ENCODE peak calls at places on chromosome 5, in four cellular contexts. W, T, Y and B are unnamed samples.

GRCh38 chr5:5492087-5492933 is 69.8 kb downstream of the ICE1 start:
- DNase-seq in W (peak; percentile 52), T (peak; percentile 31), Y (peak; percentile 79), B (peak; percentile 57)

GRCh38 chr5:41600738-41601137 is 90.3 kb upstream of the PLCXD3 start:
- DNase-seq in W (no peak), T (no peak), Y (no peak), B (no peak)

GRCh38 chr5:169229342-169229892 is 71.5 kb downstream of the SLIT3 start:
- DNase-seq in W (no peak), T (no peak), Y (no peak), B (no peak)

GRCh38 chr5:54457094-54457531 is 1.6 kb downstream of the HSPB3 start:
- DNase-seq in W (peak; percentile 69), T (no peak), Y (peak; percentile 19), B (no peak)

GRCh38 chr5:139426222-139426885 is 13.0 kb downstream of the DNAJC18 start:
- DNase-seq in W (no peak), T (no peak), Y (no peak), B (no peak)

GRCh38 chr5:140633081-140633471 is at the start of gene CD14:
- DNase-seq in W (peak; percentile 89), T (no peak), Y (peak; percentile 6), B (no peak)

GRCh38 chr5:98513378-98513777 is 260.1 kb upstream of the RGMB start:
- DNase-seq in W (no peak), T (no peak), Y (peak; percentile 36), B (no peak)

GRCh38 chr5:4017076-4017803 is 421.6 kb downstream of the IRX1 start:
- DNase-seq in W (no peak), T (no peak), Y (no peak), B (no peak)

GRCh38 chr5:180860273-180860886 is 696 bp downstream of the ZFP62 start:
- DNase-seq in W (peak; percentile 64), T (no peak), Y (peak; percentile 84), B (peak; percentile 76)
- TF ChIP-seq CTCF in W (no peak), T (peak; percentile 56), Y (peak; percentile 44), B (peak; percentile 50)

GRCh38 chr5:144390133-144390532 is 219.5 kb downstream of the KCTD16 start:
- DNase-seq in W (peak; percentile 41), T (no peak), Y (peak; percentile 57), B (no peak)
- TF ChIP-seq CTCF in W (no peak), T (no peak), Y (peak; percentile 72), B (no peak)

GRCh38 chr5:179194941-179195381 is 134.8 kb downstream of the ZNF354C start:
- DNase-seq in W (no peak), T (no peak), Y (no peak), B (no peak)
- TF ChIP-seq CTCF in W (no peak), T (no peak), Y (no peak), B (no peak)

DNA sequence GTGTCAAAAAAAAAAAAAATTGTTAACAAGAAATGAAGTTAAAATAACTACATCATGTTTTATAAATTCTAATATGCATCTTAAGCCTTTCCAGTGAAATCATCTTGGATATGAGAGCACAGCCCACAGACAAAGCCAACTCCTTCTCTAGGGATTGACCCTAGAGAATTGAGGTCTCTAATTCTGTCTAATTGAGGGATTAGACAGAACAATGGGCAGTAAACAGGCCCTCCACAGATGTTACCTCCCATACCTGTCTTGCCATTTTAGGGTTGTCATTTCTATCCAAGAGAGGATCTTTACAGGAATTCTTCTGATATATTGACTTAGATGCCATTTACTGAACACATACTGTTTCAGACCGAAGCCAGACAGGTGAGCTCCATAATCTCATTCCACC is 42.3 kb downstream of the NSG2 start:
- DNase-seq in W (no peak), T (no peak), Y (no peak), B (no peak)
- TF ChIP-seq CTCF in W (no peak), T (no peak), Y (no peak), B (no peak)

DNA sequence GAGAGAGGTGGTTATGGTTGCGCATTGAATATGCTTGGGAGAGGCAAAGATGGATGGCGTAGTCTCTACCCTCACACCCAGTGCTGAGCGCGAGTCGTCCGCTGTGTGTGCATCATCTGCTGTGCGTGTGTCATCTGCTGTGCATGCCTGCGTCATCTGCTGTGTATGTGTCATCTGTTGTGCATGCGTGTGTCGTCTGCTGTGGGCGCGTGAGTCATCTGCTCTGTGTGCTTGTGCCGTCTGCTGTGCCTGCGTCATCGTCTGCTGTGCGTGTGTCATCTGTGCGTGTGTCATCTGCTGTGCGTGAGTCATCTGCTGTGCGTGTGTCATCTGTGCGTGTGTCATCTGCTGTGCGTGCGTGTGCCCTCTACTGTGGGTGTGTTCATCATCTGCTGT is 68.0 kb upstream of the IRX4 start:
- DNase-seq in W (peak; percentile 44), T (no peak), Y (no peak), B (no peak)
- TF ChIP-seq CTCF in W (no peak), T (no peak), Y (no peak), B (no peak)

DNA sequence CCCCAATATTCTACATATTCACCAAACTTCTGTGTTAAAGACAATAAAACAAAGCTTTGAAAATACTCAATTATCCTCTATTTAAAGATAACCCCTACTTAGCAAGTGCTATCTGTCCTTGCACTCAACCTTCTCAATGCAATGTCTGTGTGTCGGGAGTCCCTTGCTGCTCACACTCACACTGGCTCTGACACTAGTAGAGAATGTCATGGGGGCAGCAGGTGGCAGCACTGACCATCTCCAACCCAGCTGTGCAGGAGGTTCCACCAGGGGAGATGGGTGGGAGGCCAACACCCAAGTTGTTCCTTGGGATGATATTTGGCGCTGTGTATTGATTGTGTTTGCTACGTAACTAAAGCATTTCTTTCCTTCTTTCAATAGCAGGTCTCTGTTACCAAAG is 59.4 kb upstream of the SIMC1 start:
- DNase-seq in W (no peak), T (no peak), Y (no peak), B (no peak)
- TF ChIP-seq CTCF in W (no peak), T (no peak), Y (peak; percentile 58), B (no peak)

GRCh38 chr5:172453206-172453985 is 929 bp downstream of the SH3PXD2B start:
- DNase-seq in W (peak; percentile 68), T (no peak), Y (peak; percentile 84), B (no peak)

GRCh38 chr5:172451771-172452197 is 2.5 kb downstream of the SH3PXD2B start:
- DNase-seq in W (peak; percentile 75), T (no peak), Y (peak; percentile 32), B (no peak)

GRCh38 chr5:172453986-172454354 is 355 bp downstream of the SH3PXD2B start:
- DNase-seq in W (no peak), T (no peak), Y (peak; percentile 74), B (no peak)

GRCh38 chr5:172450861-172451695 is 3.2 kb downstream of the SH3PXD2B start:
- DNase-seq in W (peak; percentile 63), T (no peak), Y (peak; percentile 83), B (peak; percentile 46)

GRCh38 chr5:172452398-172453205 is 1.7 kb downstream of the SH3PXD2B start:
- DNase-seq in W (peak; percentile 48), T (no peak), Y (no peak), B (no peak)
- TF ChIP-seq CTCF in W (no peak), T (no peak), Y (peak; percentile 62), B (peak; percentile 6)

GRCh38 chr5:145811834-145812625 is 23.1 kb downstream of the PRELID2 start:
- DNase-seq in W (no peak), T (no peak), Y (peak; percentile 54), B (no peak)
- TF ChIP-seq CTCF in W (no peak), T (no peak), Y (peak; percentile 77), B (no peak)

DNA sequence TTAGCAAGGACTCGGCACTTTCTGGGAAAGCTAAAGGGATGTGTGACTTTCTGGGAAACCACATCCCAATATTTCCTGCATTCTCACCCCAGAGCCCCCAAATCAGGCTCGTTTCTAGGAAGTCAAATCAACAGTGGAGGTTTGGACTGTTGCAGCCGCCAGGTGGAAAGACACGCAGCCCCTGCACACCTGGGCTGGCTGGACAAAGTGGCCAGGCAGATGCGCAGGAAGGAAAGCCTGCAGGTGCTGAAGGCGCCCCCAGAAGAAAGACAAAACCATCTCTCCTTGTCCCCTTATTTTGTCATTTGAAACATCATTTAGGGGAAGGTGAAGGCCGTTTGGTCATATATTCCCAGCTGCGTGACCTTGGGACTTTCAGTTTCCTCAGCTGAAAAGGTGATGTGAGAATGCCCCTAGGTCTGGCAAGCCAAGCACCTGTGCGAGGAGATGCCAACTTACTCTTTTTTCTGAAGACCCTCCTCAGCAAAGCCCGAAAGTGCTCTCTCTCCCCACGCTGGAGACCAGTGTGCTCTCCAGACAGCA is 97.9 kb upstream of the CPEB4 start:
- DNase-seq in W (no peak), T (no peak), Y (no peak), B (no peak)
- TF ChIP-seq CTCF in W (no peak), T (no peak), Y (no peak), B (no peak)

DNA sequence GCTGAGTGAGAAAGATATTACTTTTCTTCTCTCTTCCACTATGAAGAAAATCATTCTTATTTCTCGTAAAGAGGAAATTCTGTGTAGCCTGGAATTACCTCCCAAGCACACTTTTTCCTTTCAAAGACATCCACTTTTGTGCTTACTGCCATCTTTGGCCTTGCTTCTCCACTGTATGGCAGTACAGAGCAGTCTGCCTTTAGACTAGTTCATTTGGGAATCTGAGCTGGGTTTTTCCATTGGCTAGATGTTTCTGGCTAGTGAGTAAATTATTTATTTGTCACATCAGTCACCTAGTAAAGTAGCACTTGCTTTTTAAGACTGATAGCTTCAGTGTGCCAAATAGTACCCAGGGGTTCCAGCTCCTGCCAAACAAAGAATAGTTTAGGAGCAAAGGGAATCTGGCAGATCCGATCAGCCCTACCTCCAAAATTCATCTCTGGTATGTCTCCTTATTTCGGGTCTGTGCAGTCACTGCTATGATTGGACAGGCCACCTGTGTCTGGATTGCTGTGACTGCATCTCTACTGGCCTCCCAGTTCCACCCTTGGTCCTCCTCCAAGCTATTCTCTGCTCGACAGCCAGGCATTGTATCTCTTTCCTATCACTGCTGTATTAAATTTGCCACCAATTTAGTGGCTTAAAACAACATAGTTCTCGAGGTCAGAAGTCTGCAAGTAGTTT is 97.6 kb downstream of the NUDT12 start:
- DNase-seq in W (no peak), T (no peak), Y (peak; percentile 22), B (no peak)
- TF ChIP-seq CTCF in W (no peak), T (no peak), Y (peak; percentile 41), B (no peak)